ENCODE peak calls at places on chromosomes 7 and 10, in four cellular contexts. H is memory B cell, Z is transverse colon, U is cardiac fibroblast. P is an unnamed sample.
A peak's percentile ranks its signal among the peaks of the same experiment; 100 is the strongest.

GRCh38 chr7:128201067-128201689 is 39.9 kb upstream of the LEP start:
- DNase-seq in H (no peak), Z (no peak), U (no peak), P (no peak)

GRCh38 chr7:68564741-68565140 is 1033.5 kb upstream of the AUTS2 start:
- DNase-seq in H (no peak), Z (no peak), U (no peak), P (no peak)

GRCh38 chr7:1458676-1459511 is at the start of gene MICALL2:
- DNase-seq in H (no peak), Z (peak; percentile 83), U (peak; percentile 91), P (no peak)

GRCh38 chr7:130939285-130940095 is 205.5 kb upstream of the KLF14 start:
- DNase-seq in H (no peak), Z (no peak), U (peak; percentile 53), P (no peak)

GRCh38 chr7:13998866-13999265 is 9.4 kb upstream of the ETV1 start:
- DNase-seq in H (no peak), Z (no peak), U (no peak), P (no peak)

GRCh38 chr7:18302077-18302476 is 193.5 kb upstream of the HDAC9 start:
- DNase-seq in H (no peak), Z (no peak), U (no peak), P (no peak)

GRCh38 chr7:1410992-1411391 is 48.3 kb downstream of the MICALL2 start:
- DNase-seq in H (no peak), Z (no peak), U (no peak), P (no peak)

GRCh38 chr10:29784175-29784773 is 149.5 kb upstream of the SVIL start:
- DNase-seq in H (no peak), Z (peak; percentile 39), U (peak; percentile 99), P (no peak)

GRCh38 chr10:14587540-14588083 is 187.1 kb downstream of the FAM107B start:
- DNase-seq in H (no peak), Z (no peak), U (no peak), P (no peak)

GRCh38 chr10:125933693-125934092 is 37.3 kb downstream of the FANK1 start:
- DNase-seq in H (no peak), Z (no peak), U (no peak), P (no peak)

GRCh38 chr7:5758753-5759330 is 22.6 kb downstream of the RNF216 start:
- DNase-seq in H (no peak), Z (no peak), U (no peak), P (no peak)

GRCh38 chr7:29309041-29309860 is 114.7 kb downstream of the CHN2 start:
- DNase-seq in H (no peak), Z (no peak), U (no peak), P (no peak)

GRCh38 chr7:32204361-32205018 is 134.3 kb upstream of the PDE1C start:
- DNase-seq in H (no peak), Z (peak; percentile 54), U (peak; percentile 85), P (no peak)

GRCh38 chr7:2670720-2671391 is 17.1 kb upstream of the AMZ1 start:
- DNase-seq in H (peak; percentile 57), Z (peak; percentile 66), U (peak; percentile 65), P (peak; percentile 90)

GRCh38 chr10:3172081-3172445 is 519 bp downstream of the PITRM1 start:
- DNase-seq in H (no peak), Z (peak; percentile 31), U (peak; percentile 88), P (no peak)

GRCh38 chr7:132720835-132721234 is 144.6 kb upstream of the PLXNA4 start:
- DNase-seq in H (no peak), Z (no peak), U (no peak), P (no peak)